ENCODE peak calls at places on chromosomes 6 and 20, in nine cellular contexts. X, G, C, D, H, M, O, P and Z are unnamed samples.
A peak's percentile ranks its signal among the peaks of the same experiment; 100 is the strongest.

GRCh38 chr20:45407783-45408645 is at the start of gene DBNDD2:
- DNase-seq in X (no peak), G (no peak), C (no peak), D (no peak), H (no peak), M (no peak), O (peak; percentile 64), P (no peak), Z (no peak)

GRCh38 chr6:3041606-3042005 is 26.7 kb upstream of the RIPK1 start:
- DNase-seq in X (no peak), G (no peak), C (no peak), D (no peak), H (no peak), M (no peak), O (no peak), P (no peak), Z (no peak)

GRCh38 chr6:27188206-27188884 is 59.2 kb upstream of the PRSS16 start:
- DNase-seq in X (peak; percentile 74), G (peak; percentile 72), C (peak; percentile 51), D (peak; percentile 80), H (peak; percentile 87), M (no peak), O (no peak), P (peak; percentile 83), Z (no peak)

GRCh38 chr6:89372506-89372901 is 20.0 kb upstream of the UBE2J1 start:
- DNase-seq in X (no peak), G (no peak), C (no peak), D (no peak), H (no peak), M (no peak), O (no peak), P (no peak), Z (no peak)

GRCh38 chr20:51206032-51206662 is 183.2 kb upstream of the KCNG1 start:
- DNase-seq in X (peak; percentile 50), G (no peak), C (no peak), D (no peak), H (no peak), M (no peak), O (no peak), P (no peak), Z (no peak)

GRCh38 chr20:25251558-25251957 is 3.7 kb downstream of the PYGB start:
- DNase-seq in X (no peak), G (peak; percentile 43), C (no peak), D (no peak), H (no peak), M (no peak), O (no peak), P (no peak), Z (no peak)

GRCh38 chr6:4778086-4778485 is 1.9 kb downstream of the CDYL start:
- DNase-seq in X (no peak), G (no peak), C (no peak), D (peak; percentile 38), H (no peak), M (no peak), O (no peak), P (no peak), Z (no peak)

GRCh38 chr20:59777321-59777705 is 156.1 kb downstream of the SYCP2 start:
- DNase-seq in X (no peak), G (peak; percentile 14), C (no peak), D (no peak), H (no peak), M (no peak), O (no peak), P (no peak), Z (no peak)

GRCh38 chr6:43916924-43917877 is 147.2 kb downstream of the VEGFA start:
- DNase-seq in X (no peak), G (peak; percentile 84), C (no peak), D (no peak), H (peak; percentile 96), M (no peak), O (no peak), P (peak; percentile 21), Z (no peak)

GRCh38 chr6:14887986-14888574 is 357.8 kb upstream of the JARID2 start:
- DNase-seq in X (no peak), G (no peak), C (no peak), D (no peak), H (no peak), M (no peak), O (no peak), P (no peak), Z (no peak)

GRCh38 chr6:231779-232178 is 60.5 kb upstream of the DUSP22 start:
- DNase-seq in X (no peak), G (no peak), C (no peak), D (no peak), H (no peak), M (no peak), O (no peak), P (no peak), Z (no peak)

GRCh38 chr6:144149894-144150672 is at the start of gene STX11:
- DNase-seq in X (peak; percentile 80), G (peak; percentile 71), C (peak; percentile 41), D (peak; percentile 61), H (peak; percentile 39), M (no peak), O (peak; percentile 23), P (peak; percentile 22), Z (no peak)

GRCh38 chr6:144150673-144151009 is 324 bp downstream of the STX11 start:
- DNase-seq in X (no peak), G (no peak), C (no peak), D (no peak), H (no peak), M (no peak), O (no peak), P (peak; percentile 33), Z (no peak)

GRCh38 chr6:144152334-144152900 is 2.1 kb downstream of the STX11 start:
- DNase-seq in X (no peak), G (no peak), C (no peak), D (peak; percentile 66), H (no peak), M (no peak), O (no peak), P (no peak), Z (no peak)

GRCh38 chr6:144149558-144149893 is 791 bp upstream of the STX11 start:
- DNase-seq in X (no peak), G (no peak), C (no peak), D (no peak), H (no peak), M (no peak), O (no peak), P (no peak), Z (no peak)

DNA sequence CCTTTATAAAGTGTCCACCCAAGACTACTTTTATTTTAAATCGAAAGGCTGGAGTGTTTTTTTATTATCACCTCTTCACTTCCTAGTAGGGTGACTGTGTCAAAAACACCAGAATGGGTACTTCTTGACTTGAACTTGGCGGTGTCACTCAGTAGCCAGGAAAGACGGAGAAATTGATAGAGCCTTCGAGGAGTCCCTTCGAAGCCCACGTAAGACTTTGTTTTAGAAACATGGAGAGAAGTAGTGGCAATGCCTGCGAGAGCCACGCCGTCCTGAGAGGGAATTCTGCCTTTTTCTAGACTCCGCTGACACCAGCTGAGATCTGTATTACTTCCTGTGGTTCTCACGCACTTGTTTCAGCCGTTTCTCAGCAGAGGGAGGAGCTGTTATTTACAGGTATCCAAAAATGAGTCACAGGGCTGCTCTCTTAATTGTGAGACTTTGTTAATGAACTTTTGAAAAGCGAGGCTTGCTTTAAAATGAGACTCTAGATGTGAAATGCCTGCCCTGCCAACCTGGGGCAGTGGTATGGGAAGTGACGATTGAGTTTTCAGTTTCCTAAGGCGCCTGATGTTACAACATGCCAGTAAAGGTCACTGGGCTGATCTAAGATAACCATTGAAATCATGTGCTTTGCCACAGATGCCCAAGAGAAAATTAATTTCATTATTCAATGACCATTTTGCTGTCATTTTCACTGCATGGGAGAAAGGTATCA is 852 bp downstream of the STX11 start:
- DNase-seq in X (peak; percentile 6), G (peak; percentile 73), C (no peak), D (peak; percentile 72), H (no peak), M (no peak), O (no peak), P (peak; percentile 16), Z (no peak)
- TF ChIP-seq CTCF in X (no peak), G (no peak), C (peak; percentile 28), D (no peak), H (no peak), M (no peak), O (no peak), P (no peak), Z (no peak)

DNA sequence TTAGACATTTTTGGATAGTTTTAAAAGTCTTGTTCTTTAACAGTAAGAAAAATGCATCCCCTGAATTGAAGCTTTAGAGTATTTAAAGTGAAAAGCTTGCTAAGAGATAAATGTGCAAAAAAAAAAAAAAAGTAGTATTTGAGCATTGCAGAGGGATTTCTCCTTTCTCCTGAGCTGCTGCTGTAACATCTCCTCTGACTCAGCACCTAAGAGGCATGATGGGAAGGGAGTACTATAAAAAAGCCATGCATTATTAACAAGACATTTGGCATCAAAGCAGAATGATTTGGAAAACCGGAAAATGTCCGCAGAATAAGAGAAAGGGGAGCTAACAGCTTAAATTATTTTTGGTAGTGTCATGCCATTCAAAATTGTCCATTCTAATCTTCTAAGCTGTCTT is 27.9 kb downstream of the B4GALT5 start:
- DNase-seq in X (no peak), G (no peak), C (no peak), D (peak; percentile 28), H (peak; percentile 74), M (no peak), O (no peak), P (peak; percentile 84), Z (no peak)
- TF ChIP-seq CTCF in X (no peak), G (no peak), C (no peak), D (no peak), H (no peak), M (no peak), O (no peak), P (no peak), Z (no peak)

GRCh38 chr6:154457881-154458284 is 52.6 kb downstream of the CNKSR3 start:
- DNase-seq in X (no peak), G (no peak), C (no peak), D (peak; percentile 54), H (no peak), M (no peak), O (no peak), P (no peak), Z (no peak)
- TF ChIP-seq CTCF in X (no peak), G (no peak), C (no peak), D (peak; percentile 14), H (no peak), M (no peak), O (no peak), P (no peak), Z (no peak)

DNA sequence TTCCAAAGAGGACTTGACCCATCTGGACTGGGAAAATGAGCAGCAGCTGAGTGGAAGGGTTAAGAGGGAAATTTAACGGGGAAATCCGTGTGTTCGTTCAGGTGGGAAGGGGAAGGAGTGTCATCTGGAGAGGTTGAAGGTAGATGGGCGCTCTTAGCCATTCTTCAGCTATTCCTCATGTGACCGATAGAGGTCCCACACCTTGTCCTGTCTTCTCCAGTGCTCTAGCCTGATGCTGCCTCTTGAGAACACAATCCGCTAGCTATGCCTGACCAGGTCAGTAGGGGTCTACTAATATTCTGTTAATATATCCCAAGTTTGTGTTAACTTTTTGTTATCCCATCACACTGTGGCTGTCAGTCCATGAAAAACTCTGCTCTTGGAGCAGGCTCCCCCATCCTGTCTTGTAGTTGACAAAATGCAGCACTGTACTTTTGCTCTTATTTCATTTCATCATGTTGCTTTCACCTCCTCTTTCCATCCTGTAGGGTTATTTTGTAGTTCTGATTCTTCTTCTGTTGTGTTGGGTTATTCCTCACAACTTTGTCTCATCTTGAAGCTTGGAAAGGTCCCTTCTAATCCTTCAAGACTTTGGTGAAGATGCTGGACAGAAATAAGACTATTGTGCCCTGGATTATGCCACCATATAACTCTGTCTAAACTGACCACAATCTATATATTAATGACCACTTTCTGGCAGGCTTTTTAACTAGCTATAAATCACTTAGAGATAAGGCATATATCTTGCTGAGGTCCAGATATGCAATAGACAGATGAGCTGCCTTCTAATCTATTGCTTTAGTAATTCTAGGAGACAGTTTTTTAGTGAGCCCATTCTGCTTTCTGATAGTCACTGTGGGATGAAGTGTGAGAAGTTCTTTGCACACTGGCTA is 123.4 kb upstream of the SUPT3H start:
- DNase-seq in X (peak; percentile 35), G (no peak), C (no peak), D (peak; percentile 16), H (no peak), M (no peak), O (no peak), P (no peak), Z (no peak)
- TF ChIP-seq CTCF in X (peak; percentile 53), G (no peak), C (peak; percentile 53), D (peak; percentile 31), H (peak; percentile 30), M (no peak), O (no peak), P (peak; percentile 12), Z (peak; percentile 12)